ENCODE peak calls at places on chromosomes 5 and 9, in four cellular contexts. C, Q, G and O are unnamed samples.

GRCh38 chr5:90529939-90530677 is 724 bp upstream of the LYSMD3 start:
- DNase-seq in G (peak), Q (peak), C (peak), O (peak)

GRCh38 chr5:32311404-32312193 is 1.1 kb downstream of the MTMR12 start:
- DNase-seq in G (no peak), C (no peak), Q (peak), O (no peak)

GRCh38 chr5:129135633-129136032 is 41.1 kb downstream of the ISOC1 start:
- DNase-seq in G (no peak), Q (no peak), C (peak), O (no peak)

GRCh38 chr9:136178773-136179075 is 26.2 kb downstream of the LHX3 start:
- DNase-seq in C (peak), Q (no peak), G (no peak), O (no peak)

GRCh38 chr9:82604947-82605656 is 457.8 kb downstream of the RASEF start:
- DNase-seq in Q (no peak), G (no peak), C (no peak), O (no peak)

GRCh38 chr9:75455444-75455921 is 367.2 kb downstream of the OSTF1 start:
- DNase-seq in C (no peak), Q (no peak), G (no peak), O (peak)

GRCh38 chr5:57816108-57816507 is 333.5 kb upstream of the ACTBL2 start:
- DNase-seq in G (no peak), C (no peak), Q (no peak), O (no peak)

GRCh38 chr5:78841767-78842166 is 143.3 kb downstream of the ARSB start:
- DNase-seq in G (no peak), C (no peak), Q (no peak), O (no peak)

GRCh38 chr5:44665101-44665701 is 143.5 kb upstream of the MRPS30 start:
- DNase-seq in G (no peak), Q (no peak), C (no peak), O (no peak)

GRCh38 chr9:36325081-36325828 is 67.0 kb upstream of the GNE start:
- DNase-seq in G (no peak), Q (no peak), C (no peak), O (no peak)

GRCh38 chr9:70615566-70616138 is 201.2 kb upstream of the KLF9 start:
- DNase-seq in C (no peak), Q (no peak), G (no peak), O (no peak)

GRCh38 chr9:91056917-91057316 is 255.3 kb downstream of the SYK start:
- DNase-seq in G (no peak), C (no peak), Q (no peak), O (no peak)

GRCh38 chr5:113212244-113212920 is 222.4 kb downstream of the TSSK1B start:
- DNase-seq in Q (peak), G (no peak), C (no peak), O (no peak)

GRCh38 chr9:137029058-137029922 is 1.3 kb upstream of the ABCA2 start:
- DNase-seq in G (peak), C (peak), Q (peak), O (no peak)

GRCh38 chr5:132059696-132060500 is 557 bp upstream of the IL3 start:
- DNase-seq in C (no peak), G (no peak), Q (peak), O (no peak)

GRCh38 chr9:108780949-108781734 is 74.6 kb downstream of the ACTL7B start:
- DNase-seq in G (no peak), Q (no peak), C (no peak), O (no peak)

GRCh38 chr5:119301947-119302346 is 53.9 kb upstream of the TNFAIP8 start:
- DNase-seq in C (no peak), G (no peak), Q (no peak), O (no peak)

GRCh38 chr5:128825826-128826225 is 139.5 kb upstream of the SLC27A6 start:
- DNase-seq in G (no peak), C (no peak), Q (no peak), O (no peak)

GRCh38 chr9:130931508-130932150 is 7.4 kb downstream of the FIBCD1 start:
- DNase-seq in Q (no peak), C (no peak), G (peak), O (peak)

GRCh38 chr5:131538177-131538593 is 96.8 kb downstream of the RAPGEF6 start:
- DNase-seq in G (no peak), Q (no peak), C (no peak), O (no peak)

GRCh38 chr5:65199988-65200668 is 281.6 kb downstream of the ADAMTS6 start:
- DNase-seq in C (no peak), G (no peak), Q (no peak), O (no peak)

GRCh38 chr9:74609671-74610416 is 112.7 kb downstream of the RORB start:
- DNase-seq in G (no peak), Q (peak), C (no peak), O (no peak)

GRCh38 chr5:19853616-19854240 is 134.3 kb downstream of the CDH18 start:
- DNase-seq in Q (no peak), G (no peak), C (no peak), O (no peak)

DNA sequence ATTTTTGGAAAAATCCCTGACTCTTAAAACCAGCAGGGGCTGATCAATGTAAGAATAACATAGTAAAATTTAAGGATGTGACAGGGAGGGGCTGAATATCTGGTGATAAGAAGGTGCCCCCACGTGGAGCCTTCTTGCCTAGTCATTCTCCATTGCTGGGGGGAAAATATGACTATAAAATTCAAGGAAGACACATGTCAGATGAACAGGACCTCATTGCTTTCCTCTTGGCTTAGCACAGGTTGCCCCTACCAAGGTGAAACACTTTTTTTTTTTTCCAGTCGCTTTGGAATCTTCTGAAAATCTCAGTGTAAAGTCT is 310.9 kb downstream of the EFNA5 start:
- DNase-seq in C (no peak), Q (no peak), G (no peak), O (no peak)
- TF ChIP-seq USF1 in C (no peak), Q (no peak), G (no peak), O (no peak)

DNA sequence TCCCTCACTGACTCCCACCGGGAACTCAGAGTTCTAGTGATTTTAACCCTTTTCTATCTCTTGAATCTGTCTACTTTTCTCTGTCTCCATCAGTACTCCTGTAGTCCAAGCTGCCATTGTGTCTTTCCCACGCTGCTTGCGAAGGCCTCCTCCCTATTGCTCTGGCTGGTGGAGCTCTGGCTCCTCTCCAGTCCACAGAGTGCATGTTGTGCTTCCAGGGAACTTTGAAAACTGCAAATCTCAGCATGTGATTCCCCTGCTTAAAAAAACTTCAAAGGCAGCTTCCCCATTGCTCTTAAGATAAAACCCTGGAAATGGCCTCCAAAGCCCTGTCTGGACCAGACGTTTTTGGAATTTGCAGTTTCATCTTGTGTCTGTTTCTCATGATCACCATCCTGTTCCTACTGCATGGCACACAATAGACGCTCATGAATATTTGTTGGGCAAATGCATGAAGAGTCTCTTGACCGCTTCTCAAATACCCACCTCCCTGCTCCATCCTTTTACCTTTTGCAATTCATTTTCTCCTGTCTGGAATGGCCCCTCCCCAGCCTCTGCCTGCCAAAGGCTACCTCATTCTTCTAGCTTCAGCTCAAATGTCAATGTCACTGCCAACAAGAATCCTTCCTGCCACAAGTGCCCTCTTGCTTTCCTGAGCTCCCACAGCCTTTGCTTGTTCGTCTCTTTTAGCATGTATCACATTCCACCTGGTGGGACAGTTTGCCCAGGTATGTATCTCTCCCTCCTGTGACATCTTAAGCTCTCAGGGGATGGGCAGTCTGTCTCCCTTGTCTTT is 293.2 kb downstream of the ARHGAP26 start:
- DNase-seq in Q (no peak), C (no peak), G (no peak), O (no peak)
- TF ChIP-seq USF1 in Q (no peak), C (no peak), G (no peak), O (no peak)

GRCh38 chr5:141512390-141513020 is 23.6 kb downstream of the PCDHGC5 start:
- DNase-seq in C (peak), G (peak), Q (peak), O (no peak)
- TF ChIP-seq USF1 in C (no peak), G (no peak), Q (no peak), O (no peak)

GRCh38 chr5:395156-395920 is 47.6 kb upstream of the EXOC3 start:
- DNase-seq in G (no peak), C (no peak), Q (peak), O (no peak)
- TF ChIP-seq USF1 in G (no peak), C (no peak), Q (no peak), O (no peak)

GRCh38 chr5:14824490-14824889 is 47.1 kb downstream of the ANKH start:
- DNase-seq in C (no peak), G (no peak), Q (no peak), O (no peak)
- TF ChIP-seq USF1 in C (no peak), G (no peak), Q (no peak), O (no peak)

DNA sequence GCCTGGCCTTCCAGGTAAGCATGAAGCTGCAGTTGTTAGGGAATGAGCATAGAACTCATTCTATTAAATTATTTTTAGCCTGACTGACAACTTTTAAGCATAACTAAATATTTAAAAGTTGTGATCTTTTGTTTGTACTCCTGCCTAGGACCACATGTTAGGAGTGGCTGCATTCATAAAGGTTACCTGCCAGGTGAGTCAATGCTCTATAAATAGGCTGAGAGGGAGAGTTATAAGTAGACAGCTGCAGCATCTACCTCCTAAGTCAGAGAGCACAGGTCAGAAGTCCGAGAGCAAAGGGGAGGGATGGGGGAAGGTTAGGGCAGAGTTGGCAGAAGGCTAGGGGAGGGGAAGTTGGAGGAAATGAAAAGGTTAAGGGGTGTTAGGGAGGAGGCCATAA is 292.4 kb upstream of the TLE4 start:
- DNase-seq in C (no peak), Q (no peak), G (no peak), O (no peak)
- TF ChIP-seq USF1 in C (no peak), Q (no peak), G (no peak), O (no peak)

GRCh38 chr5:83472508-83473343 is 1.2 kb downstream of the VCAN start:
- DNase-seq in G (peak), C (peak), Q (peak), O (no peak)
- TF ChIP-seq USF1 in G (no peak), C (no peak), Q (no peak), O (no peak)

DNA sequence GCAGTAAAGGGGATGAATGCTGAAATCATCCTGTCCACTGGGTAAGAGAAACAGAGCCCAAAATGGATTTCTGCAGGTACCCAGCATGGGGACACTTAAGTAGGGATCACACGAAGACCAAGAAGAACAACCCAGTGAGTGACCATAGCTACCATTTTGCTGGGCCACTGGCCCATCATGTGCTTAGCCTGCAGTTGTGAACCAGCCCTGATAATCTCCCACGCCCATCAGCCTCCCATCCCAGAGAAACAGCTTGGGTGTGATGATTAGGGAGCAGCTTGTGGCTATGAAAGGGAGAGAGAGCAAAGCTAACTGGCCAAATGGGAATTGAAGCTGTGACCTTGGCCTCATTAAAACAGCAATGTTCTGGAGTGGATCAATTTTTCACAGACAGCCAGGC is 138.5 kb downstream of the SLC24A2 start:
- DNase-seq in G (peak), Q (no peak), C (no peak), O (no peak)
- TF ChIP-seq USF1 in G (no peak), Q (no peak), C (no peak), O (no peak)